ENCODE peak calls at places on chromosomes 2 and 18, in ten cellular contexts. B, W, R, F, N, M, C, T, G and A are unnamed samples.

GRCh38 chr18:32735781-32736180 is 37.0 kb downstream of the KLHL14 start:
- DNase-seq in B (no peak), W (no peak), R (no peak), F (no peak), N (no peak), M (no peak), C (no peak), T (no peak), G (no peak), A (peak)

GRCh38 chr2:71150082-71150816 is 19.8 kb downstream of the MPHOSPH10 start:
- DNase-seq in B (no peak), W (no peak), R (no peak), F (no peak), N (no peak), M (no peak), C (no peak), T (no peak), G (no peak), A (no peak)

GRCh38 chr2:197853549-197853948 is 49.2 kb downstream of the PLCL1 start:
- DNase-seq in B (no peak), W (no peak), R (no peak), F (no peak), N (no peak), M (no peak), C (no peak), T (no peak), G (no peak), A (no peak)

GRCh38 chr2:216391401-216391800 is 19.1 kb upstream of the MARCHF4 start:
- DNase-seq in B (no peak), W (no peak), R (peak), F (no peak), N (no peak), M (no peak), C (no peak), T (no peak), G (no peak), A (peak)

GRCh38 chr2:223008162-223008561 is 43.8 kb upstream of the KCNE4 start:
- DNase-seq in B (no peak), W (no peak), R (no peak), F (no peak), N (no peak), M (no peak), C (no peak), T (no peak), G (no peak), A (peak)

GRCh38 chr2:218400930-218401833 is 1.5 kb downstream of the CTDSP1 start:
- DNase-seq in B (no peak), W (no peak), R (no peak), F (peak), N (no peak), M (no peak), C (no peak), T (no peak), G (no peak), A (no peak)

GRCh38 chr2:29097569-29097968 is 17.6 kb upstream of the CLIP4 start:
- DNase-seq in B (no peak), W (no peak), R (no peak), F (no peak), N (no peak), M (no peak), C (no peak), T (no peak), G (no peak), A (no peak)

GRCh38 chr2:27958711-27959378 is 68.3 kb downstream of the BABAM2 start:
- DNase-seq in B (no peak), W (peak), R (no peak), F (no peak), N (no peak), M (no peak), C (no peak), T (no peak), G (no peak), A (no peak)

GRCh38 chr2:163011035-163011434 is 172.5 kb upstream of the KCNH7 start:
- DNase-seq in B (no peak), W (no peak), R (no peak), F (no peak), N (no peak), M (no peak), C (no peak), T (no peak), G (no peak), A (no peak)

GRCh38 chr2:10518470-10519060 is 70.4 kb upstream of the ODC1 start:
- DNase-seq in B (no peak), W (no peak), R (no peak), F (peak), N (no peak), M (no peak), C (no peak), T (no peak), G (no peak), A (no peak)

GRCh38 chr2:199230091-199230490 is 227.6 kb downstream of the SATB2 start:
- DNase-seq in B (no peak), W (no peak), R (no peak), F (no peak), N (no peak), M (no peak), C (no peak), T (no peak), G (no peak), A (peak)

GRCh38 chr2:215841175-215841816 is 172.1 kb downstream of the MREG start:
- DNase-seq in B (no peak), W (no peak), R (no peak), F (no peak), N (peak), M (no peak), C (no peak), T (no peak), G (no peak), A (no peak)

GRCh38 chr2:27014771-27015433 is 17.9 kb upstream of the TMEM214 start:
- DNase-seq in B (no peak), W (no peak), R (no peak), F (no peak), N (no peak), M (no peak), C (no peak), T (no peak), G (no peak), A (no peak)

GRCh38 chr18:55321268-55322175 is 266.5 kb downstream of the TCF4 start:
- DNase-seq in B (peak), W (peak), R (no peak), F (peak), N (peak), M (peak), C (peak), T (no peak), G (peak), A (peak)

GRCh38 chr2:27720004-27720551 is 51.4 kb upstream of the MRPL33 start:
- DNase-seq in B (no peak), W (peak), R (peak), F (no peak), N (no peak), M (peak), C (no peak), T (no peak), G (peak), A (peak)

GRCh38 chr2:152098798-152099654 is at the start of gene CACNB4:
- DNase-seq in B (peak), W (no peak), R (peak), F (peak), N (no peak), M (peak), C (no peak), T (peak), G (peak), A (peak)

GRCh38 chr2:159083601-159084000 is 115.2 kb downstream of the TANC1 start:
- DNase-seq in B (no peak), W (no peak), R (no peak), F (no peak), N (no peak), M (no peak), C (no peak), T (no peak), G (no peak), A (no peak)

GRCh38 chr2:43840961-43841360 is 2.2 kb downstream of the ABCG8 start:
- DNase-seq in B (no peak), W (no peak), R (no peak), F (no peak), N (no peak), M (no peak), C (no peak), T (no peak), G (no peak), A (no peak)

GRCh38 chr2:237913193-237913917 is 53.5 kb upstream of the UBE2F start:
- DNase-seq in B (no peak), W (no peak), R (no peak), F (no peak), N (peak), M (no peak), C (no peak), T (no peak), G (no peak), A (no peak)

GRCh38 chr18:2657788-2658458 is 2.4 kb downstream of the SMCHD1 start:
- DNase-seq in B (no peak), W (peak), R (no peak), F (no peak), N (no peak), M (no peak), C (no peak), T (no peak), G (no peak), A (peak)

GRCh38 chr2:44342854-44343253 is 18.4 kb downstream of the PREPL start:
- DNase-seq in B (no peak), W (peak), R (no peak), F (no peak), N (no peak), M (no peak), C (no peak), T (no peak), G (peak), A (peak)

GRCh38 chr2:148582679-148583511 is 61.7 kb upstream of the EPC2 start:
- DNase-seq in B (no peak), W (no peak), R (no peak), F (peak), N (no peak), M (no peak), C (no peak), T (no peak), G (no peak), A (peak)

GRCh38 chr2:103887625-103888024 is 966.3 kb upstream of the POU3F3 start:
- DNase-seq in B (no peak), W (no peak), R (no peak), F (no peak), N (no peak), M (no peak), C (no peak), T (no peak), G (no peak), A (no peak)